ENCODE peak calls at places on chromosomes 5 and 9, in ten cellular contexts. One of them, this sample, is unnamed.

GRCh38 chr5:148740966-148741742 is 85.3 kb upstream of the ADRB2 start:
- DNase-seq in NCI-H1105: peak
- DNase-seq in stimulated activated CD4-positive, alpha-beta T cell treated with anti-CD3 and anti-CD28 coated beads, Interleukin-2, amount 100 ng/mL, for 4 hours: no peak
- DNase-seq in ascending aorta: no peak
- DNase-seq in GM19239: no peak
- DNase-seq in NCI-H510A treated with DMSO at 0.1 percent for 48 hours: peak
- DNase-seq in neuronal stem cell: peak
- DNase-seq in bronchial epithelial cell: peak
- DNase-seq in activated CD8-positive, alpha-beta T cell treated with anti-CD3 and anti-CD28 coated beads, Interleukin-2, amount 10 ng/mL, durations not matched to agents 7 days and 5 days: no peak
- DNase-seq in tibial artery: no peak
- DNase-seq in this sample: no peak

GRCh38 chr5:117497626-117498025 is 923.0 kb upstream of the SEMA6A start:
- DNase-seq in NCI-H1105: no peak
- DNase-seq in stimulated activated CD4-positive, alpha-beta T cell treated with anti-CD3 and anti-CD28 coated beads, Interleukin-2, amount 100 ng/mL, for 4 hours: no peak
- DNase-seq in ascending aorta: no peak
- DNase-seq in GM19239: no peak
- DNase-seq in NCI-H510A treated with DMSO at 0.1 percent for 48 hours: no peak
- DNase-seq in neuronal stem cell: no peak
- DNase-seq in bronchial epithelial cell: no peak
- DNase-seq in activated CD8-positive, alpha-beta T cell treated with anti-CD3 and anti-CD28 coated beads, Interleukin-2, amount 10 ng/mL, durations not matched to agents 7 days and 5 days: no peak
- DNase-seq in tibial artery: no peak
- DNase-seq in this sample: no peak

GRCh38 chr9:116207371-116208111 is 54.0 kb downstream of the PAPPA start:
- DNase-seq in NCI-H1105: no peak
- DNase-seq in stimulated activated CD4-positive, alpha-beta T cell treated with anti-CD3 and anti-CD28 coated beads, Interleukin-2, amount 100 ng/mL, for 4 hours: no peak
- DNase-seq in ascending aorta: no peak
- DNase-seq in GM19239: no peak
- DNase-seq in NCI-H510A treated with DMSO at 0.1 percent for 48 hours: no peak
- DNase-seq in neuronal stem cell: no peak
- DNase-seq in bronchial epithelial cell: no peak
- DNase-seq in activated CD8-positive, alpha-beta T cell treated with anti-CD3 and anti-CD28 coated beads, Interleukin-2, amount 10 ng/mL, durations not matched to agents 7 days and 5 days: no peak
- DNase-seq in tibial artery: no peak
- DNase-seq in this sample: no peak

GRCh38 chr9:100170556-100170955 is 71.5 kb downstream of the INVS start:
- DNase-seq in NCI-H1105: no peak
- DNase-seq in stimulated activated CD4-positive, alpha-beta T cell treated with anti-CD3 and anti-CD28 coated beads, Interleukin-2, amount 100 ng/mL, for 4 hours: no peak
- DNase-seq in ascending aorta: no peak
- DNase-seq in GM19239: no peak
- DNase-seq in NCI-H510A treated with DMSO at 0.1 percent for 48 hours: no peak
- DNase-seq in neuronal stem cell: no peak
- DNase-seq in bronchial epithelial cell: no peak
- DNase-seq in activated CD8-positive, alpha-beta T cell treated with anti-CD3 and anti-CD28 coated beads, Interleukin-2, amount 10 ng/mL, durations not matched to agents 7 days and 5 days: no peak
- DNase-seq in tibial artery: no peak
- DNase-seq in this sample: no peak

GRCh38 chr5:170552486-170553122 is 48.8 kb downstream of the KCNIP1 start:
- DNase-seq in NCI-H1105: no peak
- DNase-seq in stimulated activated CD4-positive, alpha-beta T cell treated with anti-CD3 and anti-CD28 coated beads, Interleukin-2, amount 100 ng/mL, for 4 hours: no peak
- DNase-seq in ascending aorta: no peak
- DNase-seq in GM19239: no peak
- DNase-seq in NCI-H510A treated with DMSO at 0.1 percent for 48 hours: no peak
- DNase-seq in neuronal stem cell: peak
- DNase-seq in bronchial epithelial cell: no peak
- DNase-seq in activated CD8-positive, alpha-beta T cell treated with anti-CD3 and anti-CD28 coated beads, Interleukin-2, amount 10 ng/mL, durations not matched to agents 7 days and 5 days: no peak
- DNase-seq in tibial artery: peak
- DNase-seq in this sample: no peak

GRCh38 chr9:89390068-89390555 is 71.8 kb downstream of the SECISBP2 start:
- DNase-seq in NCI-H1105: no peak
- DNase-seq in stimulated activated CD4-positive, alpha-beta T cell treated with anti-CD3 and anti-CD28 coated beads, Interleukin-2, amount 100 ng/mL, for 4 hours: no peak
- DNase-seq in ascending aorta: no peak
- DNase-seq in GM19239: no peak
- DNase-seq in NCI-H510A treated with DMSO at 0.1 percent for 48 hours: no peak
- DNase-seq in neuronal stem cell: no peak
- DNase-seq in bronchial epithelial cell: no peak
- DNase-seq in activated CD8-positive, alpha-beta T cell treated with anti-CD3 and anti-CD28 coated beads, Interleukin-2, amount 10 ng/mL, durations not matched to agents 7 days and 5 days: no peak
- DNase-seq in tibial artery: no peak
- DNase-seq in this sample: no peak

GRCh38 chr9:73880101-73880500 is 617.0 kb upstream of the RORB start:
- DNase-seq in NCI-H1105: no peak
- DNase-seq in stimulated activated CD4-positive, alpha-beta T cell treated with anti-CD3 and anti-CD28 coated beads, Interleukin-2, amount 100 ng/mL, for 4 hours: no peak
- DNase-seq in ascending aorta: no peak
- DNase-seq in GM19239: no peak
- DNase-seq in NCI-H510A treated with DMSO at 0.1 percent for 48 hours: no peak
- DNase-seq in neuronal stem cell: no peak
- DNase-seq in bronchial epithelial cell: no peak
- DNase-seq in activated CD8-positive, alpha-beta T cell treated with anti-CD3 and anti-CD28 coated beads, Interleukin-2, amount 10 ng/mL, durations not matched to agents 7 days and 5 days: no peak
- DNase-seq in tibial artery: no peak
- DNase-seq in this sample: no peak

GRCh38 chr5:14810282-14810681 is 61.3 kb downstream of the ANKH start:
- DNase-seq in NCI-H1105: no peak
- DNase-seq in stimulated activated CD4-positive, alpha-beta T cell treated with anti-CD3 and anti-CD28 coated beads, Interleukin-2, amount 100 ng/mL, for 4 hours: no peak
- DNase-seq in ascending aorta: no peak
- DNase-seq in GM19239: no peak
- DNase-seq in NCI-H510A treated with DMSO at 0.1 percent for 48 hours: no peak
- DNase-seq in neuronal stem cell: no peak
- DNase-seq in bronchial epithelial cell: peak
- DNase-seq in activated CD8-positive, alpha-beta T cell treated with anti-CD3 and anti-CD28 coated beads, Interleukin-2, amount 10 ng/mL, durations not matched to agents 7 days and 5 days: no peak
- DNase-seq in tibial artery: no peak
- DNase-seq in this sample: peak

GRCh38 chr5:96928931-96929708 is 6.8 kb upstream of the LNPEP start:
- DNase-seq in NCI-H1105: no peak
- DNase-seq in stimulated activated CD4-positive, alpha-beta T cell treated with anti-CD3 and anti-CD28 coated beads, Interleukin-2, amount 100 ng/mL, for 4 hours: no peak
- DNase-seq in ascending aorta: no peak
- DNase-seq in GM19239: no peak
- DNase-seq in NCI-H510A treated with DMSO at 0.1 percent for 48 hours: no peak
- DNase-seq in neuronal stem cell: no peak
- DNase-seq in bronchial epithelial cell: no peak
- DNase-seq in activated CD8-positive, alpha-beta T cell treated with anti-CD3 and anti-CD28 coated beads, Interleukin-2, amount 10 ng/mL, durations not matched to agents 7 days and 5 days: no peak
- DNase-seq in tibial artery: no peak
- DNase-seq in this sample: no peak

GRCh38 chr9:14424323-14424722 is 110.4 kb upstream of the NFIB start:
- DNase-seq in NCI-H1105: no peak
- DNase-seq in stimulated activated CD4-positive, alpha-beta T cell treated with anti-CD3 and anti-CD28 coated beads, Interleukin-2, amount 100 ng/mL, for 4 hours: no peak
- DNase-seq in ascending aorta: no peak
- DNase-seq in GM19239: no peak
- DNase-seq in NCI-H510A treated with DMSO at 0.1 percent for 48 hours: no peak
- DNase-seq in neuronal stem cell: no peak
- DNase-seq in bronchial epithelial cell: no peak
- DNase-seq in activated CD8-positive, alpha-beta T cell treated with anti-CD3 and anti-CD28 coated beads, Interleukin-2, amount 10 ng/mL, durations not matched to agents 7 days and 5 days: no peak
- DNase-seq in tibial artery: no peak
- DNase-seq in this sample: no peak

This sample was measured in activated CD4-positive, alpha-beta memory T cell treated with anti-CD3 and anti-CD28 coated beads, Interleukin-2, amount 10 ng/mL, durations not matched to agents 7 days and 5 days.